ENCODE peak calls at places on chromosome 20, in five cellular contexts. A is HEK293T; P is HT1080; K is lower lobe of right lung; X is activated CD8-positive, alpha-beta memory T cell treated with anti-CD3 and anti-CD28 coated beads for 1 hour. I is an unnamed sample.

GRCh38 chr20:37528442-37529213 is 952 bp upstream of the BLCAP start:
- DNase-seq in A (no peak), P (no peak), K (no peak), X (no peak), I (no peak)

GRCh38 chr20:3092611-3093379 is 8.3 kb upstream of the AVP start:
- DNase-seq in A (no peak), P (no peak), K (no peak), X (no peak), I (no peak)

GRCh38 chr20:48933017-48933766 is 11.7 kb downstream of the ARFGEF2 start:
- DNase-seq in A (no peak), P (no peak), K (peak), X (no peak), I (no peak)

GRCh38 chr20:21352703-21353102 is 44.6 kb downstream of the NKX2-4 start:
- DNase-seq in A (no peak), P (peak), K (no peak), X (no peak), I (no peak)

GRCh38 chr20:63166423-63167020 is 49.4 kb downstream of the YTHDF1 start:
- DNase-seq in A (no peak), P (no peak), K (no peak), X (no peak), I (peak)

GRCh38 chr20:47652794-47653193 is 132.5 kb downstream of the SULF2 start:
- DNase-seq in A (no peak), P (no peak), K (no peak), X (no peak), I (no peak)

GRCh38 chr20:4156411-4156810 is 141.1 kb upstream of the RNF24 start:
- DNase-seq in A (no peak), P (no peak), K (peak), X (no peak), I (peak)

GRCh38 chr20:59078231-59078630 is 35.6 kb upstream of the PRELID3B start:
- DNase-seq in A (no peak), P (no peak), K (no peak), X (no peak), I (no peak)

GRCh38 chr20:21074605-21075336 is 31.4 kb downstream of the LINC00237 start:
- DNase-seq in A (no peak), P (peak), K (no peak), X (no peak), I (no peak)

GRCh38 chr20:59751075-59751711 is 146.9 kb downstream of the PHACTR3 start:
- DNase-seq in A (peak), P (peak), K (peak), X (no peak), I (peak)